ENCODE peak calls at places on chromosome 1, in nine cellular contexts. One of them, this sample, is unnamed.
A peak's percentile ranks its signal among the peaks of the same experiment; 100 is the strongest.

GRCh38 chr1:26083246-26083645 is 15.8 kb upstream of the TRIM63 start:
- DNase-seq in stimulated activated CD4-positive, alpha-beta T cell treated with anti-CD3 and anti-CD28 coated beads, Interleukin-4, amount 100 ng/mL, for 48 hours: no peak
- DNase-seq in GOT3: no peak
- DNase-seq in amygdala: no peak
- DNase-seq in HTR-8/SVneo: no peak
- DNase-seq in A172: peak; percentile 23
- DNase-seq in amniotic epithelial cell: peak; percentile 62
- DNase-seq in caudate nucleus: no peak
- DNase-seq in H9: no peak
- DNase-seq in this sample: no peak

GRCh38 chr1:63368131-63368530 is 704 bp downstream of the ALG6 start:
- DNase-seq in stimulated activated CD4-positive, alpha-beta T cell treated with anti-CD3 and anti-CD28 coated beads, Interleukin-4, amount 100 ng/mL, for 48 hours: no peak
- DNase-seq in GOT3: no peak
- DNase-seq in amygdala: no peak
- DNase-seq in HTR-8/SVneo: peak; percentile 6
- DNase-seq in A172: no peak
- DNase-seq in amniotic epithelial cell: peak; percentile 7
- DNase-seq in caudate nucleus: no peak
- DNase-seq in H9: no peak
- DNase-seq in this sample: no peak

GRCh38 chr1:31792541-31792940 is 23.3 kb downstream of the SPOCD1 start:
- DNase-seq in stimulated activated CD4-positive, alpha-beta T cell treated with anti-CD3 and anti-CD28 coated beads, Interleukin-4, amount 100 ng/mL, for 48 hours: no peak
- DNase-seq in GOT3: no peak
- DNase-seq in amygdala: no peak
- DNase-seq in HTR-8/SVneo: no peak
- DNase-seq in A172: no peak
- DNase-seq in amniotic epithelial cell: no peak
- DNase-seq in caudate nucleus: no peak
- DNase-seq in H9: no peak
- DNase-seq in this sample: no peak

GRCh38 chr1:145845144-145845513 is 301 bp upstream of the NUDT17 start:
- DNase-seq in stimulated activated CD4-positive, alpha-beta T cell treated with anti-CD3 and anti-CD28 coated beads, Interleukin-4, amount 100 ng/mL, for 48 hours: no peak
- DNase-seq in GOT3: no peak
- DNase-seq in amygdala: no peak
- DNase-seq in HTR-8/SVneo: no peak
- DNase-seq in A172: no peak
- DNase-seq in amniotic epithelial cell: no peak
- DNase-seq in caudate nucleus: no peak
- DNase-seq in H9: no peak
- DNase-seq in this sample: no peak

GRCh38 chr1:67838180-67838912 is 5.1 kb upstream of the GNG12 start:
- DNase-seq in stimulated activated CD4-positive, alpha-beta T cell treated with anti-CD3 and anti-CD28 coated beads, Interleukin-4, amount 100 ng/mL, for 48 hours: no peak
- DNase-seq in GOT3: no peak
- DNase-seq in amygdala: no peak
- DNase-seq in HTR-8/SVneo: no peak
- DNase-seq in A172: peak; percentile 26
- DNase-seq in amniotic epithelial cell: peak; percentile 83
- DNase-seq in caudate nucleus: no peak
- DNase-seq in H9: no peak
- DNase-seq in this sample: no peak

GRCh38 chr1:208105756-208106155 is 138.4 kb downstream of the PLXNA2 start:
- DNase-seq in stimulated activated CD4-positive, alpha-beta T cell treated with anti-CD3 and anti-CD28 coated beads, Interleukin-4, amount 100 ng/mL, for 48 hours: no peak
- DNase-seq in GOT3: no peak
- DNase-seq in amygdala: no peak
- DNase-seq in HTR-8/SVneo: no peak
- DNase-seq in A172: no peak
- DNase-seq in amniotic epithelial cell: no peak
- DNase-seq in caudate nucleus: peak; percentile 57
- DNase-seq in H9: no peak
- DNase-seq in this sample: no peak

GRCh38 chr1:150764617-150765090 is 924 bp downstream of the CTSS start:
- DNase-seq in stimulated activated CD4-positive, alpha-beta T cell treated with anti-CD3 and anti-CD28 coated beads, Interleukin-4, amount 100 ng/mL, for 48 hours: no peak
- DNase-seq in GOT3: no peak
- DNase-seq in amygdala: no peak
- DNase-seq in HTR-8/SVneo: peak; percentile 23
- DNase-seq in A172: peak; percentile 74
- DNase-seq in amniotic epithelial cell: peak; percentile 61
- DNase-seq in caudate nucleus: no peak
- DNase-seq in H9: no peak
- DNase-seq in this sample: peak; percentile 37

GRCh38 chr1:1109743-1110142 is 6.1 kb downstream of the C1orf159 start:
- DNase-seq in stimulated activated CD4-positive, alpha-beta T cell treated with anti-CD3 and anti-CD28 coated beads, Interleukin-4, amount 100 ng/mL, for 48 hours: no peak
- DNase-seq in GOT3: no peak
- DNase-seq in amygdala: no peak
- DNase-seq in HTR-8/SVneo: no peak
- DNase-seq in A172: no peak
- DNase-seq in amniotic epithelial cell: no peak
- DNase-seq in caudate nucleus: no peak
- DNase-seq in H9: no peak
- DNase-seq in this sample: no peak

GRCh38 chr1:4422496-4423289 is 231.7 kb upstream of the AJAP1 start:
- DNase-seq in stimulated activated CD4-positive, alpha-beta T cell treated with anti-CD3 and anti-CD28 coated beads, Interleukin-4, amount 100 ng/mL, for 48 hours: no peak
- DNase-seq in GOT3: no peak
- DNase-seq in amygdala: no peak
- DNase-seq in HTR-8/SVneo: peak; percentile 36
- DNase-seq in A172: no peak
- DNase-seq in amniotic epithelial cell: no peak
- DNase-seq in caudate nucleus: no peak
- DNase-seq in H9: peak; percentile 65
- DNase-seq in this sample: no peak

GRCh38 chr1:149884433-149885363 is 14.7 kb upstream of the BOLA1 start:
- DNase-seq in stimulated activated CD4-positive, alpha-beta T cell treated with anti-CD3 and anti-CD28 coated beads, Interleukin-4, amount 100 ng/mL, for 48 hours: no peak
- DNase-seq in GOT3: no peak
- DNase-seq in amygdala: no peak
- DNase-seq in HTR-8/SVneo: no peak
- DNase-seq in A172: peak; percentile 71
- DNase-seq in amniotic epithelial cell: peak; percentile 31
- DNase-seq in caudate nucleus: no peak
- DNase-seq in H9: no peak
- DNase-seq in this sample: no peak